ENCODE peak calls at places on chromosomes 4 and X, in eight cellular contexts. P, N, F, G, Q, S, U and Y are unnamed samples.
A peak's percentile ranks its signal among the peaks of the same experiment; 100 is the strongest.

GRCh38 chr4:109209647-109210046 is 92.8 kb downstream of the COL25A1 start:
- DNase-seq in F (no peak), G (no peak), U (no peak), P (no peak), N (no peak), Q (no peak), S (no peak), Y (no peak)

GRCh38 chr4:76305971-76306881 is at the start of gene STBD1:
- DNase-seq in Q (peak; percentile 32), U (peak; percentile 61), S (peak; percentile 59), F (peak; percentile 49), G (peak; percentile 57), P (peak; percentile 56), N (peak; percentile 64), Y (peak; percentile 32)

GRCh38 chr4:122930877-122931276 is 8.5 kb upstream of the NUDT6 start:
- DNase-seq in F (peak; percentile 12), N (peak; percentile 11), P (peak; percentile 13), Q (no peak), U (no peak), S (peak; percentile 45), G (peak; percentile 56), Y (no peak)

GRCh38 chrX:106932492-106932923 is 12.3 kb downstream of the CLDN2 start:
- DNase-seq in U (no peak), S (peak; percentile 72), G (peak; percentile 42), F (no peak), Q (no peak), N (no peak), P (no peak), Y (no peak)

GRCh38 chr4:46993075-46994006 is at the start of gene GABRA4:
- DNase-seq in U (peak; percentile 15), N (no peak), P (peak; percentile 34), F (no peak), G (no peak), S (no peak), Q (no peak), Y (peak; percentile 4)

GRCh38 chr4:1255151-1255550 is 6.2 kb upstream of the CTBP1 start:
- DNase-seq in Q (no peak), P (no peak), G (no peak), S (no peak), U (no peak), N (no peak), F (no peak), Y (no peak)

GRCh38 chrX:149152941-149153340 is 352.2 kb downstream of the IDS start:
- DNase-seq in N (no peak), S (no peak), U (no peak), G (peak; percentile 35), Q (no peak), F (no peak), P (no peak), Y (no peak)

GRCh38 chr4:10123227-10124101 is 6.9 kb upstream of the WDR1 start:
- DNase-seq in N (no peak), G (peak; percentile 61), S (peak; percentile 54), U (peak; percentile 41), F (no peak), P (no peak), Q (no peak), Y (peak; percentile 51)

GRCh38 chrX:56793533-56794320 is 64.7 kb downstream of the NBDY start:
- DNase-seq in U (no peak), F (no peak), N (no peak), Q (peak; percentile 1), G (no peak), P (no peak), S (no peak), Y (no peak)

GRCh38 chrX:42732506-42732905 is 45.5 kb downstream of the PPP1R2C start:
- DNase-seq in G (peak; percentile 64), Q (no peak), S (peak; percentile 74), F (no peak), U (no peak), N (no peak), P (no peak), Y (no peak)

GRCh38 chr4:7741946-7742806 is 197.5 kb downstream of the AFAP1 start:
- DNase-seq in N (no peak), U (no peak), P (no peak), F (no peak), S (no peak), Q (no peak), G (no peak), Y (no peak)

GRCh38 chr4:183438458-183439113 is 5.8 kb upstream of the CDKN2AIP start:
- DNase-seq in F (no peak), P (no peak), N (peak; percentile 88), Q (no peak), U (no peak), S (peak; percentile 56), G (peak; percentile 66), Y (no peak)

GRCh38 chr4:170705907-170706306 is 616.2 kb upstream of the AADAT start:
- DNase-seq in G (no peak), F (no peak), U (no peak), Q (no peak), S (no peak), P (no peak), N (no peak), Y (no peak)

GRCh38 chr4:156778606-156779005 is 193.0 kb downstream of the PDGFC start:
- DNase-seq in Q (no peak), N (peak; percentile 26), S (peak; percentile 98), G (peak; percentile 89), F (no peak), U (no peak), P (no peak), Y (no peak)

GRCh38 chrX:122641826-122642225 is 542.3 kb upstream of the GRIA3 start:
- DNase-seq in N (no peak), P (no peak), G (no peak), Q (no peak), U (no peak), F (no peak), S (no peak), Y (no peak)

GRCh38 chr4:67723949-67724348 is 23.0 kb upstream of the UBA6 start:
- DNase-seq in U (no peak), F (no peak), Q (no peak), G (no peak), N (no peak), S (no peak), P (no peak), Y (no peak)

GRCh38 chr4:26462874-26463273 is 27.4 kb downstream of the CCKAR start:
- DNase-seq in N (no peak), U (no peak), S (no peak), F (no peak), G (no peak), Q (no peak), P (no peak), Y (no peak)

DNA sequence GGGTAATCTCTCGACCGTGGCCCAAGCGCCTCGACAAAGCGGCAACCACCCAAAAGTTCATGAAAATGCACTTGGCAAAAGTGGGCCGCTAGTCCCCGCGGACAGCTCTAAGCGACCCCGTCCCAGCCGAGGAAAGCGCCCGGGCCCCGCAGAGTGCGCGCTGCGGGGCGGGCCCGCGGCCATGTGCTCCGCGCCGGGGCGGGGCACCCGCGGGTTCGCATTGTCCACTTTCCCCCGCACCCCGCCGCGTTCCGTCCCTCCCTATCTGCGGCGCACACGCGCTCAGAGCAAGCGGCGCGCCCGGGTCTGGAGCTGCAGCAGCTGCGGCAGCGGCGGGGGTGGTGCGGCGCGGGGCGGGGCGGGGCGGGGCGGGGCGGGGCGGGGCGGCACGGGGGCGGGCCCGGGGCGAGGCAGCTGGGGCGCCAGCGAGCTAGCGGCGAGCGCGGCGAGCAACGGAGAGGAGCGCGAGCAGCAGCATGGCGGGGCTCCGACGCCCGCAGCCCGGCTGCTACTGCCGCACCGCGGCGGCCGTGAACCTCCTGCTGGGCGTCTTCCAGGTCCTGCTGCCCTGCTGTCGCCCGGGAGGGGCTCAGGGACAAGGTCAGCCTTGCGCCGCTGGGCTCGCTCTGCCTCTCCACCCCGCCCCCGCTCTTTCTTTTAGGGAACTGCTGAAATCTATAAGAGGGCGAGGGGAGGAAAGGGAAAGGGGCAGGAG is at the start of gene TMEM131L:
- DNase-seq in F (peak; percentile 94), N (peak; percentile 71), P (peak; percentile 90), Q (peak; percentile 94), G (peak; percentile 64), U (peak; percentile 65), S (peak; percentile 65), Y (peak; percentile 64)
- TF ChIP-seq CTCF in F (peak; percentile 13), N (peak; percentile 4), P (peak; percentile 2), Q (no peak), G (no peak), U (no peak), S (peak; percentile 12), Y (no peak)

GRCh38 chr4:177384856-177385396 is 57.3 kb downstream of the AGA start:
- DNase-seq in S (no peak), Q (no peak), P (no peak), U (no peak), G (no peak), N (no peak), F (no peak), Y (no peak)

GRCh38 chr4:177385576-177386320 is 56.5 kb downstream of the AGA start:
- DNase-seq in G (no peak), Q (no peak), S (no peak), N (no peak), P (no peak), F (no peak), U (no peak), Y (no peak)

GRCh38 chr4:177375971-177376370 is 66.3 kb downstream of the AGA start:
- DNase-seq in G (no peak), F (no peak), N (no peak), U (no peak), P (no peak), Q (no peak), S (no peak), Y (no peak)

GRCh38 chr4:177381762-177382310 is 60.4 kb downstream of the AGA start:
- DNase-seq in S (no peak), G (no peak), F (no peak), U (no peak), P (no peak), Q (no peak), N (no peak), Y (no peak)

DNA sequence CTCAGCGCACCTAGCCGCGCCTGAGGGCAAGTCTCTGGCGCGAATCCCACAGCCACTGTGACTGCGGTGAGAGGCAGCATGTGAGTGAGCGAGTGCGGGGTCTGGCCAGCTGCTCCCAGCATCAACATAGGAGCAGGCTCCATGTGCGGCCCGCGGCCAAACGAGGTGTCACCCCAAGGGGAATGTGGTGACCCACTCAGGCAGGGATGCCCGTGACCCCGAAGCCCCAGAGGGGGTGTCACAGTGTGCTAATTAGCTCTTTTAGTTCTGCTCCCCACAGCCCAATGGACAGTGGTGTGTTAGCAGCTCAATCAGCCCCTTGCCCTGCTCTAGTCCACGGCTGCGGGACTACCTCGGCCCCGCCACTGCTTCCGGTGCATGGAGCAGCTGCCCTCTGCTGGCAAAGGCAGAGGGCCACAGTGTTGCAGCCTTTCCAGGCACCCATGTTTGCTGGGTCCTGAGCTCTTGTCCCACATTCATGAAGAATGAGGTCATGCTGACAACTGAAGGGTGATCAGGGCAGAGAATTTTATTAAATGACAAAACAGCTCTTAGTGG is 61.4 kb downstream of the AGA start:
- DNase-seq in Q (no peak), F (no peak), S (no peak), P (no peak), U (no peak), N (no peak), G (no peak), Y (peak; percentile 15)
- TF ChIP-seq CTCF in Q (no peak), F (peak; percentile 12), S (peak; percentile 22), P (no peak), U (no peak), N (no peak), G (no peak), Y (no peak)

GRCh38 chrX:53272808-53273337 is 8.5 kb downstream of the IQSEC2 start:
- DNase-seq in F (no peak), S (no peak), Q (no peak), U (no peak), P (no peak), N (no peak), G (no peak), Y (no peak)
- TF ChIP-seq CTCF in F (no peak), S (no peak), Q (no peak), U (no peak), P (no peak), N (no peak), G (no peak), Y (no peak)

GRCh38 chrX:9291666-9292065 is 173.2 kb upstream of the TBL1X start:
- DNase-seq in U (peak; percentile 3), F (no peak), P (no peak), G (no peak), S (no peak), N (no peak), Q (no peak), Y (no peak)
- TF ChIP-seq CTCF in U (no peak), F (no peak), P (no peak), G (no peak), S (no peak), N (no peak), Q (no peak), Y (no peak)